ENCODE peak calls at places on chromosomes 2 and 18, in nine cellular contexts. One of them, this sample, is unnamed.

GRCh38 chr2:19358242-19359020 is at the start of gene OSR1:
- DNase-seq in esophagus muscularis mucosa: peak
- DNase-seq in kidney: peak
- DNase-seq in astrocyte of the cerebellum: no peak
- DNase-seq in IMR-90: peak
- DNase-seq in vagina: no peak
- DNase-seq in spleen: peak
- DNase-seq in A673: no peak
- DNase-seq in tibial artery: peak
- DNase-seq in this sample: no peak

GRCh38 chr2:99819766-99820165 is 322.6 kb downstream of the AFF3 start:
- DNase-seq in esophagus muscularis mucosa: no peak
- DNase-seq in kidney: no peak
- DNase-seq in astrocyte of the cerebellum: no peak
- DNase-seq in IMR-90: no peak
- DNase-seq in vagina: no peak
- DNase-seq in spleen: no peak
- DNase-seq in A673: no peak
- DNase-seq in tibial artery: no peak
- DNase-seq in this sample: no peak

GRCh38 chr2:205934443-205934842 is 151.5 kb downstream of the INO80D start:
- DNase-seq in esophagus muscularis mucosa: no peak
- DNase-seq in kidney: no peak
- DNase-seq in astrocyte of the cerebellum: no peak
- DNase-seq in IMR-90: no peak
- DNase-seq in vagina: no peak
- DNase-seq in spleen: no peak
- DNase-seq in A673: no peak
- DNase-seq in tibial artery: no peak
- DNase-seq in this sample: no peak

GRCh38 chr2:219543596-219544358 is at the start of the genes CHPF and TMEM198:
- DNase-seq in esophagus muscularis mucosa: peak
- DNase-seq in kidney: peak
- DNase-seq in astrocyte of the cerebellum: peak
- DNase-seq in IMR-90: peak
- DNase-seq in vagina: peak
- DNase-seq in spleen: peak
- DNase-seq in A673: peak
- DNase-seq in tibial artery: peak
- DNase-seq in this sample: peak

GRCh38 chr2:194203898-194204297 is 1453.1 kb upstream of the SLC39A10 start:
- DNase-seq in esophagus muscularis mucosa: no peak
- DNase-seq in kidney: no peak
- DNase-seq in astrocyte of the cerebellum: no peak
- DNase-seq in IMR-90: no peak
- DNase-seq in vagina: no peak
- DNase-seq in spleen: no peak
- DNase-seq in A673: peak
- DNase-seq in tibial artery: no peak
- DNase-seq in this sample: no peak

GRCh38 chr2:132936791-132937190 is 266.8 kb upstream of the LYPD1 start:
- DNase-seq in esophagus muscularis mucosa: no peak
- DNase-seq in kidney: no peak
- DNase-seq in astrocyte of the cerebellum: no peak
- DNase-seq in IMR-90: no peak
- DNase-seq in vagina: no peak
- DNase-seq in spleen: no peak
- DNase-seq in A673: no peak
- DNase-seq in tibial artery: no peak
- DNase-seq in this sample: no peak

GRCh38 chr18:68519341-68519740 is 195.6 kb downstream of the TMX3 start:
- DNase-seq in esophagus muscularis mucosa: no peak
- DNase-seq in kidney: no peak
- DNase-seq in astrocyte of the cerebellum: no peak
- DNase-seq in IMR-90: peak
- DNase-seq in vagina: no peak
- DNase-seq in spleen: no peak
- DNase-seq in A673: no peak
- DNase-seq in tibial artery: no peak
- DNase-seq in this sample: no peak

GRCh38 chr2:64212346-64212745 is 68.1 kb upstream of the PELI1 start:
- DNase-seq in esophagus muscularis mucosa: no peak
- DNase-seq in kidney: no peak
- DNase-seq in astrocyte of the cerebellum: peak
- DNase-seq in IMR-90: peak
- DNase-seq in vagina: no peak
- DNase-seq in spleen: no peak
- DNase-seq in A673: no peak
- DNase-seq in tibial artery: no peak
- DNase-seq in this sample: no peak

GRCh38 chr2:178273787-178274360 is 79.6 kb downstream of the OSBPL6 start:
- DNase-seq in esophagus muscularis mucosa: no peak
- DNase-seq in kidney: no peak
- DNase-seq in astrocyte of the cerebellum: no peak
- DNase-seq in IMR-90: no peak
- DNase-seq in vagina: no peak
- DNase-seq in spleen: no peak
- DNase-seq in A673: no peak
- DNase-seq in tibial artery: no peak
- DNase-seq in this sample: no peak

GRCh38 chr2:10043256-10043905 is at the start of gene KLF11:
- DNase-seq in esophagus muscularis mucosa: peak
- DNase-seq in kidney: peak
- DNase-seq in astrocyte of the cerebellum: peak
- DNase-seq in IMR-90: peak
- DNase-seq in vagina: no peak
- DNase-seq in spleen: peak
- DNase-seq in A673: peak
- DNase-seq in tibial artery: peak
- DNase-seq in this sample: peak

GRCh38 chr18:26757263-26758019 is 108.1 kb downstream of the AQP4 start:
- DNase-seq in esophagus muscularis mucosa: peak
- DNase-seq in kidney: no peak
- DNase-seq in astrocyte of the cerebellum: no peak
- DNase-seq in IMR-90: no peak
- DNase-seq in vagina: no peak
- DNase-seq in spleen: no peak
- DNase-seq in A673: no peak
- DNase-seq in tibial artery: no peak
- DNase-seq in this sample: no peak

GRCh38 chr2:16664052-16664731 is 1.4 kb downstream of the CYRIA start:
- DNase-seq in esophagus muscularis mucosa: peak
- DNase-seq in kidney: peak
- DNase-seq in astrocyte of the cerebellum: peak
- DNase-seq in IMR-90: peak
- DNase-seq in vagina: no peak
- DNase-seq in spleen: peak
- DNase-seq in A673: peak
- DNase-seq in tibial artery: no peak
- DNase-seq in this sample: peak

GRCh38 chr2:170817247-170817998 is 736 bp downstream of the GAD1 start:
- DNase-seq in esophagus muscularis mucosa: no peak
- DNase-seq in kidney: no peak
- DNase-seq in astrocyte of the cerebellum: no peak
- DNase-seq in IMR-90: peak
- DNase-seq in vagina: no peak
- DNase-seq in spleen: peak
- DNase-seq in A673: peak
- DNase-seq in tibial artery: no peak
- DNase-seq in this sample: peak

DNA sequence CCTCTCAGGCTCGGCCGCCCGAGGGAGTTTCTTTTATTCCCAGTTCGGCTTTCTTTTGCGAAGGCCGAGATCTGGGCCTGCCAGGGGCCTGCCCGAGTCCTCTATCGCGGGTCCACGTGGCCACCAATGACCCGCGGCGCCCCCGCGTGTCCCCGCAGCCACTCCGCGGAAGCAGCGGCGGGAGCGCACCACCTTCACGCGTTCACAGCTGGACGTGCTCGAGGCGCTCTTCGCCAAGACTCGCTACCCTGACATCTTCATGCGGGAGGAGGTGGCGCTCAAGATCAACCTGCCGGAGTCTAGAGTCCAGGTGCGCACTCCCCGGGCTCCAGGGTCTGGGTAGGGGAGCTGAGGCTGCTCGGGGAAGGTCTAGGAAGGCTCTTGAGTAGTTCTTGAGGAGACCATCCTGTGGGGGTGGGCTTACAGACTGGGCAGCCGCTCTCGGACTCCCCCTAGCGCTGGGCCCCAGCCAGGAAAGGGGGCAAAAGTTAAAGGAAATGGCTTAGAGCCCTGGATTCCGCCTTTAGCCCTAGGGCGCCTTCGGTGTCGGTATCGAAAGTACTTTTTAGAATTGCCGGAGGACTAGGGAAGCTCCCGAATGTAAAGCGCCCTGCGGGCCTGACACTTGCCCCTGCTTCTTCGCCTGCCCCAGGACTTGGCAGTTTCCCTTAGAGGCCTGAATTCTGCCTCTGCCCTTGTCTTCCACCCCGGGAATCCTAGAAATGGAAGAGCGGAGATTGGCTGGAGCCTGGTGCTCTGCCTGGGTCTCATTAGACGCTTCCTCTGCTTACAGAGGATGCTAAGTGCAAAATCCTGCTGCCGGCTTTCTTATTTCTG is 3.5 kb downstream of the OTX1 start:
- DNase-seq in esophagus muscularis mucosa: no peak
- DNase-seq in kidney: peak
- DNase-seq in astrocyte of the cerebellum: no peak
- DNase-seq in IMR-90: no peak
- DNase-seq in vagina: no peak
- DNase-seq in spleen: no peak
- DNase-seq in A673: no peak
- DNase-seq in tibial artery: no peak
- DNase-seq in this sample: peak
- TF ChIP-seq CTCF in esophagus muscularis mucosa: no peak
- TF ChIP-seq CTCF in kidney: no peak
- TF ChIP-seq CTCF in astrocyte of the cerebellum: peak
- TF ChIP-seq CTCF in IMR-90: peak
- TF ChIP-seq CTCF in vagina: no peak
- TF ChIP-seq CTCF in spleen: no peak
- TF ChIP-seq CTCF in A673: peak
- TF ChIP-seq CTCF in tibial artery: no peak
- TF ChIP-seq CTCF in this sample: no peak

GRCh38 chr2:12331698-12332097 is 385.0 kb upstream of the TRIB2 start:
- DNase-seq in esophagus muscularis mucosa: no peak
- DNase-seq in kidney: no peak
- DNase-seq in astrocyte of the cerebellum: no peak
- DNase-seq in IMR-90: no peak
- DNase-seq in vagina: no peak
- DNase-seq in spleen: no peak
- DNase-seq in A673: no peak
- DNase-seq in tibial artery: no peak
- DNase-seq in this sample: no peak

GRCh38 chr2:12330916-12331315 is 385.8 kb upstream of the TRIB2 start:
- DNase-seq in esophagus muscularis mucosa: no peak
- DNase-seq in kidney: no peak
- DNase-seq in astrocyte of the cerebellum: peak
- DNase-seq in IMR-90: peak
- DNase-seq in vagina: no peak
- DNase-seq in spleen: no peak
- DNase-seq in A673: no peak
- DNase-seq in tibial artery: no peak
- DNase-seq in this sample: no peak

GRCh38 chr2:12321886-12322285 is 394.9 kb upstream of the TRIB2 start:
- DNase-seq in esophagus muscularis mucosa: no peak
- DNase-seq in kidney: no peak
- DNase-seq in astrocyte of the cerebellum: no peak
- DNase-seq in IMR-90: peak
- DNase-seq in vagina: no peak
- DNase-seq in spleen: no peak
- DNase-seq in A673: no peak
- DNase-seq in tibial artery: no peak
- DNase-seq in this sample: no peak

GRCh38 chr2:12325806-12326205 is 390.9 kb upstream of the TRIB2 start:
- DNase-seq in esophagus muscularis mucosa: no peak
- DNase-seq in kidney: no peak
- DNase-seq in astrocyte of the cerebellum: no peak
- DNase-seq in IMR-90: peak
- DNase-seq in vagina: no peak
- DNase-seq in spleen: no peak
- DNase-seq in A673: peak
- DNase-seq in tibial artery: peak
- DNase-seq in this sample: no peak

GRCh38 chr2:12326449-12327190 is 390.1 kb upstream of the TRIB2 start:
- DNase-seq in esophagus muscularis mucosa: no peak
- DNase-seq in kidney: no peak
- DNase-seq in astrocyte of the cerebellum: no peak
- DNase-seq in IMR-90: no peak
- DNase-seq in vagina: no peak
- DNase-seq in spleen: no peak
- DNase-seq in A673: no peak
- DNase-seq in tibial artery: no peak
- DNase-seq in this sample: no peak
- TF ChIP-seq CTCF in esophagus muscularis mucosa: no peak
- TF ChIP-seq CTCF in kidney: no peak
- TF ChIP-seq CTCF in astrocyte of the cerebellum: no peak
- TF ChIP-seq CTCF in IMR-90: no peak
- TF ChIP-seq CTCF in vagina: no peak
- TF ChIP-seq CTCF in spleen: peak
- TF ChIP-seq CTCF in A673: no peak
- TF ChIP-seq CTCF in tibial artery: no peak
- TF ChIP-seq CTCF in this sample: no peak

GRCh38 chr2:165778653-165779451 is 15.2 kb downstream of the GALNT3 start:
- DNase-seq in esophagus muscularis mucosa: no peak
- DNase-seq in kidney: peak
- DNase-seq in astrocyte of the cerebellum: no peak
- DNase-seq in IMR-90: no peak
- DNase-seq in vagina: no peak
- DNase-seq in spleen: no peak
- DNase-seq in A673: peak
- DNase-seq in tibial artery: no peak
- DNase-seq in this sample: no peak
- TF ChIP-seq CTCF in esophagus muscularis mucosa: no peak
- TF ChIP-seq CTCF in kidney: peak
- TF ChIP-seq CTCF in astrocyte of the cerebellum: no peak
- TF ChIP-seq CTCF in IMR-90: peak
- TF ChIP-seq CTCF in vagina: no peak
- TF ChIP-seq CTCF in spleen: no peak
- TF ChIP-seq CTCF in A673: peak
- TF ChIP-seq CTCF in tibial artery: no peak
- TF ChIP-seq CTCF in this sample: no peak

DNA sequence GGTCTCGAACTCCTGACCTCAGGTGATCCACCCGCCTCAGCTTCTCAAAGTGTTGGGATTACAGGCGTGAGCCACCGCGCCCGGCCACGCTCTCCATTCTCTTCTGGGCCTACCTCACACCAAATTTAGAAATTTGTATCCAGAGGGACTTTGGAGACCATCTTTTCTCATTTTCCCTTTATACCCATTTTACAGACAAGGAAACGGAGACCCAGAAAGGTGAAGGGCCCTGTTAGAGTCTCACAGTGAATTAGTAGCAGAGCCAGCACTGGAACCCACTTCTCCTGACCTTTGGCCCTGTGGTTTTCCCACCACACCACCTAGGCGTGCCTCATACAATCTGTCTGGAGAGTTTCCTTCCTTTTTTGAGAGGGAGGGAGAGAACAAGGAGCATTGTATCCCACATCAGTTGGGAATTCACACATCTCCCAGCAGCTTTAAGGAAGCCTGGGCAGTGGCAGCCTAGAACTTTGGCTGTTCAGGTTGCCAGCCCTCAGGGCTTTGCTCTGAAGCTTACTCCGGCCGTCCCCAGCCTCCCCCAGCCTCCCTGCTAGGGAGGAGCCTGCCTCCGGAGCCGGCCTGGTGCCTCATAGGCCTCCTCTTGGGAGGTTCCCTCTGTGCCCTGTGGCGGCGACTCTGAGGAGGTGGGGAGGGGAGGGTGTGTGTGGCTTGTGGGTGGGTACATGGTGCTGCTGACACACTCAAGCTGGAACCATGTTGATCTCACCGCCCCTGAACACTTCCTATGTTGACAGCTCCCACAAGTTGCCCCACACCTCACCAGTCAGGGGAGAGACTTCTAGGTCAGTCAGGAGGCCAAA is 13.8 kb downstream of the FOSL2 start:
- DNase-seq in esophagus muscularis mucosa: no peak
- DNase-seq in kidney: peak
- DNase-seq in astrocyte of the cerebellum: no peak
- DNase-seq in IMR-90: peak
- DNase-seq in vagina: no peak
- DNase-seq in spleen: peak
- DNase-seq in A673: no peak
- DNase-seq in tibial artery: peak
- DNase-seq in this sample: no peak
- TF ChIP-seq CTCF in esophagus muscularis mucosa: no peak
- TF ChIP-seq CTCF in kidney: no peak
- TF ChIP-seq CTCF in astrocyte of the cerebellum: no peak
- TF ChIP-seq CTCF in IMR-90: no peak
- TF ChIP-seq CTCF in vagina: no peak
- TF ChIP-seq CTCF in spleen: peak
- TF ChIP-seq CTCF in A673: no peak
- TF ChIP-seq CTCF in tibial artery: no peak
- TF ChIP-seq CTCF in this sample: no peak